ENCODE peak calls at places on chromosomes 1 and 21, in seven cellular contexts. Q, E, R, L, Z, G and X are unnamed samples.

GRCh38 chr1:222387020-222387816 is 160.7 kb downstream of the HHIPL2 start:
- DNase-seq in Q (peak; percentile 16), E (peak; percentile 20), R (no peak), L (no peak), Z (no peak), G (no peak), X (peak; percentile 44)

GRCh38 chr1:151132676-151133338 is 13.6 kb downstream of the SEMA6C start:
- DNase-seq in Q (no peak), E (no peak), R (no peak), L (no peak), Z (no peak), G (peak; percentile 20), X (no peak)

GRCh38 chr1:216626394-216627067 is 96.7 kb downstream of the ESRRG start:
- DNase-seq in Q (no peak), E (no peak), R (no peak), L (no peak), Z (no peak), G (peak; percentile 79), X (no peak)

GRCh38 chr1:97137862-97138514 is 416.4 kb downstream of the PTBP2 start:
- DNase-seq in Q (peak; percentile 37), E (peak; percentile 66), R (no peak), L (no peak), Z (peak; percentile 44), G (peak; percentile 68), X (peak; percentile 69)

GRCh38 chr1:180863158-180863775 is 49.4 kb upstream of the KIAA1614 start:
- DNase-seq in Q (peak; percentile 43), E (peak; percentile 50), R (no peak), L (no peak), Z (peak; percentile 27), G (no peak), X (peak; percentile 44)

GRCh38 chr1:3551711-3552110 is 59.6 kb downstream of the MEGF6 start:
- DNase-seq in Q (no peak), E (no peak), R (no peak), L (no peak), Z (no peak), G (no peak), X (no peak)

GRCh38 chr1:201184734-201185453 is 5.7 kb upstream of the IGFN1 start:
- DNase-seq in Q (peak; percentile 54), E (peak; percentile 54), R (no peak), L (no peak), Z (peak; percentile 13), G (peak; percentile 76), X (peak; percentile 53)

GRCh38 chr1:91450260-91450659 is 45.6 kb upstream of the HFM1 start:
- DNase-seq in Q (no peak), E (no peak), R (no peak), L (no peak), Z (no peak), G (no peak), X (no peak)

GRCh38 chr1:204072951-204073836 is at the start of gene SOX13:
- DNase-seq in Q (peak; percentile 79), E (peak; percentile 91), R (peak; percentile 87), L (peak; percentile 90), Z (peak; percentile 94), G (peak; percentile 92), X (peak; percentile 94)

GRCh38 chr1:43043695-43044094 is 85.0 kb upstream of the SLC2A1 start:
- DNase-seq in Q (no peak), E (no peak), R (no peak), L (no peak), Z (no peak), G (no peak), X (no peak)
- H3K4me1 ChIP-seq in Q (peaks cover 4% of the 10 kb centered on the region), E (peaks cover 4% of the 10 kb centered on the region), R (no peaks in the 10 kb centered on the region), L (no peaks in the 10 kb centered on the region), Z (no peaks in the 10 kb centered on the region), G (no peaks in the 10 kb centered on the region), X (peaks cover 7% of the 10 kb centered on the region)

DNA sequence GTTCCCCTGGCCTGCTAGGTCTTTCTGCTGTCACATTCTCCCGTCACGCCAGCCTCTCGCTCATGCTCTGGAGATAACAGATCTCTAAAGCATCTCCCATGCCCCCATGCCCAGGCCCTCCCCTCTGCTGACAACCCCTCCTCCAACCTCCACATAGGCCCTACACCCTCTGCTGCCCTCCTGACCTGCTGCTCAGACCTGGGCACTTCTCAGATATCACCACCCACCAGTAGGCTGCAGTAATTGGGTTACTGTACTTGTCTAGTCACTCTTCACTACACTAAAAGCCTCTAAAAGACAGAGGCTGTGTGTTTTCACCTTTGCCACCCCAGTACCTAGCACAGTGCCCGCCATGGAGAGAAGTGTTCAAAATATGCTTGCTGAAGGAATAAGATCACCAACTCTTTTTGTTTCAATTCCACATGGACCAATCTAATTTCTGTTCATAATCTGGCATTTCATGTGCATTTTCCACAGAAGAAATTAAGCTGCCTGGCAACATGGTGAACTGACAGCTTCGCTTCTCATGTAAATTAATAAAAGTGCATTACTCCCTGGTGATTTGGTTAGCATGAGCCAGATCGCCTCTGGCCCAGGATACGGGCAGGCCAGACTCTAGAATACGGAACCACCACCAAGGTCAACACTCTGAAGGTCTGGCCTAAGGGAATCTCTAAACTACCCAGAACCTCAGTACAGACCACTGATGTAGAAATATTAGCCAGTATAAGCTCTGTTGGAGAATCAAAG is 20.7 kb downstream of the LBR start:
- DNase-seq in Q (no peak), E (no peak), R (no peak), L (no peak), Z (no peak), G (peak; percentile 69), X (no peak)
- TF ChIP-seq CTCF in Q (no peak), E (no peak), R (no peak), L (no peak), Z (no peak), G (no peak), X (no peak)

GRCh38 chr1:35185200-35185599 is 7.7 kb downstream of the SFPQ start:
- DNase-seq in Q (no peak), E (no peak), R (no peak), L (no peak), Z (no peak), G (no peak), X (no peak)

GRCh38 chr1:35186239-35186638 is 6.7 kb downstream of the SFPQ start:
- DNase-seq in Q (no peak), E (no peak), R (no peak), L (no peak), Z (no peak), G (no peak), X (no peak)

GRCh38 chr1:35190784-35191183 is 2.2 kb downstream of the SFPQ start:
- DNase-seq in Q (no peak), E (no peak), R (no peak), L (no peak), Z (no peak), G (no peak), X (no peak)

GRCh38 chr1:35188578-35189392 is 4.2 kb downstream of the SFPQ start:
- DNase-seq in Q (no peak), E (no peak), R (no peak), L (no peak), Z (no peak), G (no peak), X (no peak)

DNA sequence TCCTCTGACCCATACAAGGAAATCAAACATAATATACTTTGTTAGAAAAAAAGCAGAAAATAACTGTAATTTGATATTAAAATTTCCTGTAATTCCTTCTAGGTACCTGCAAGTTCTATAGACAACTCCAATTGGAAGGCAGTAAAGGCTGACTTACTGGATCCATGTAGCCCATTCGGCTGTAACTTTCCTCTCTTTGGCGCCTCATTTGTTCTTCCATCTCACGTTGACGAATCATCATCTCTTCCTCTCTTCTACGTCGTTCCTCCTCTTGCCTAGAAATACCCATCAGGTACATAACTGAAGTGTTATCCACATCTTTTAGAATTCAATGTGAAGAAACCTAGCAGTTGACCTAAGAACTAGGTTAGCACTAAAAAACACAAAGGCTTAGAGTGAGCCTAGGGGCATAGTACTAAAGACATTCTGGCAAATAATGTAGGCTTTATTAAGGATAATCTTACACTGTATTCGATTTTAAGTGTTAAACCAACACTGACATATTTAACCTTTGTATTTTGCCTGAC is 5.1 kb downstream of the SFPQ start:
- DNase-seq in Q (no peak), E (no peak), R (no peak), L (no peak), Z (no peak), G (no peak), X (no peak)
- TF ChIP-seq POLR2A in Q (no peak), E (no peak), R (no peak), L (no peak), Z (no peak), G (no peak), X (no peak)

GRCh38 chr21:26096972-26097371 is 73.6 kb downstream of the APP start:
- DNase-seq in Q (no peak), E (no peak), R (no peak), L (no peak), Z (no peak), G (no peak), X (no peak)
- H3K4me1 ChIP-seq in Q (peaks cover 7% of the 10 kb centered on the region), E (peaks cover 33% of the 10 kb centered on the region), R (no peaks in the 10 kb centered on the region), L (peaks cover 6% of the 10 kb centered on the region), Z (no peaks in the 10 kb centered on the region), G (peaks cover 38% of the 10 kb centered on the region), X (no peaks in the 10 kb centered on the region)

GRCh38 chr1:147496571-147496970 is 44.7 kb upstream of the BCL9 start:
- DNase-seq in Q (peak; percentile 19), E (peak; percentile 25), R (no peak), L (no peak), Z (no peak), G (peak; percentile 68), X (peak; percentile 40)
- TF ChIP-seq CTCF in Q (peak; percentile 61), E (no peak), R (no peak), L (peak; percentile 66), Z (no peak), G (peak; percentile 51), X (peak; percentile 13)

DNA sequence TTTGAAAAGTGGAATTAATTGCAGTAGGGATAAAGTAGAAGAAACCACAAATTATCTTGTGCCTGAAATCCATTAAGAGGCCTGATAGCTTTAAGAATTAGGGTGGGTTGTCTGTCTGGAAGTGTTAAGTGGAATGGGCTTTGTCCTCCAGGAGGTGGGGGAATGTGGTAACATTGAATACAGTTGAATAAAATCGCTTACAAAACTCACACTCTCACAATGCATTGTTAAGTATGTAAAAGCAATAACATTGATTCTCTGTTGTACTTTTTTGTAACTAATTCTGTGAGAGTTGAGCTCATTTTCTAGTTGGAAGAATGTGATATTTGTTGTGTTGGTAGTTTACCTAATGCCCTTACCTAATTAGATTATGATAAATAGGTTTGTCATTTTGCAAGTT is 12.1 kb downstream of the TARDBP start:
- DNase-seq in Q (no peak), E (no peak), R (no peak), L (no peak), Z (no peak), G (no peak), X (no peak)
- TF ChIP-seq POLR2A in Q (no peak), E (no peak), R (no peak), L (no peak), Z (no peak), G (no peak), X (no peak)

GRCh38 chr1:38870996-38871395 is 2.2 kb downstream of the MYCBP start:
- DNase-seq in Q (no peak), E (no peak), R (no peak), L (no peak), Z (no peak), G (no peak), X (no peak)
- H3K4me1 ChIP-seq in Q (peaks cover 15% of the 10 kb centered on the region), E (peaks cover 10% of the 10 kb centered on the region), R (peaks cover 7% of the 10 kb centered on the region), L (peaks cover 23% of the 10 kb centered on the region), Z (no peaks in the 10 kb centered on the region), G (peaks cover 18% of the 10 kb centered on the region), X (peaks cover 5% of the 10 kb centered on the region)